ENCODE peak calls at places on chromosome 16, in seven cellular contexts. Z is Caco-2, U is ovary, I is heart left ventricle, H is SJSA1, T is Peyer's patch, E is PC-9. C is an unnamed sample.

GRCh38 chr16:57600048-57600835 is 28.2 kb upstream of the ADGRG1 start:
- DNase-seq in Z (peak; percentile 84), U (no peak), I (peak; percentile 49), H (peak; percentile 14), T (peak; percentile 80), E (peak; percentile 74), C (no peak)

GRCh38 chr16:6573577-6573976 is 759.1 kb upstream of the RBFOX1 start:
- DNase-seq in Z (peak; percentile 35), U (no peak), I (no peak), H (no peak), T (peak; percentile 64), E (peak; percentile 8), C (no peak)

GRCh38 chr16:54080524-54081008 is 206.0 kb downstream of the IRX3 start:
- DNase-seq in Z (no peak), U (no peak), I (no peak), H (peak; percentile 75), T (no peak), E (peak; percentile 50), C (peak; percentile 98)

GRCh38 chr16:81326971-81327370 is 12.2 kb downstream of the GAN start:
- DNase-seq in Z (no peak), U (no peak), I (no peak), H (no peak), T (no peak), E (no peak), C (no peak)

GRCh38 chr16:57500578-57501111 is 14.4 kb upstream of the DOK4 start:
- DNase-seq in Z (no peak), U (no peak), I (no peak), H (no peak), T (no peak), E (no peak), C (no peak)

GRCh38 chr16:61900482-61900881 is 135.8 kb downstream of the CDH8 start:
- DNase-seq in Z (no peak), U (no peak), I (no peak), H (no peak), T (no peak), E (no peak), C (no peak)

GRCh38 chr16:2982402-2982801 is 2.2 kb upstream of the PKMYT1 start:
- DNase-seq in Z (no peak), U (no peak), I (no peak), H (no peak), T (no peak), E (no peak), C (no peak)

GRCh38 chr16:75909746-75910145 is 183.5 kb upstream of the CPHXL start:
- DNase-seq in Z (no peak), U (no peak), I (no peak), H (no peak), T (no peak), E (no peak), C (no peak)

GRCh38 chr16:13798211-13798610 is 121.7 kb upstream of the ERCC4 start:
- DNase-seq in Z (no peak), U (no peak), I (no peak), H (no peak), T (no peak), E (no peak), C (no peak)

GRCh38 chr16:51431517-51432241 is 280.6 kb upstream of the SALL1 start:
- DNase-seq in Z (no peak), U (no peak), I (no peak), H (peak; percentile 91), T (peak; percentile 50), E (no peak), C (peak; percentile 97)

GRCh38 chr16:70380919-70381603 is 34.4 kb downstream of the DDX19A start:
- DNase-seq in Z (peak; percentile 99), U (peak; percentile 97), I (peak; percentile 97), H (peak; percentile 96), T (peak; percentile 99), E (peak; percentile 96), C (peak; percentile 93)

GRCh38 chr16:11755022-11755760 is 12.5 kb upstream of the TXNDC11 start:
- DNase-seq in Z (no peak), U (no peak), I (no peak), H (no peak), T (no peak), E (no peak), C (no peak)

GRCh38 chr16:4936991-4937781 is at the start of gene PPL:
- DNase-seq in Z (peak; percentile 96), U (peak; percentile 75), I (peak; percentile 62), H (no peak), T (peak; percentile 94), E (peak; percentile 100), C (no peak)

GRCh38 chr16:7482596-7483290 is 150.1 kb downstream of the RBFOX1 start:
- DNase-seq in Z (no peak), U (no peak), I (no peak), H (no peak), T (no peak), E (no peak), C (no peak)

GRCh38 chr16:7526736-7527135 is 194.1 kb downstream of the RBFOX1 start:
- DNase-seq in Z (no peak), U (no peak), I (no peak), H (no peak), T (no peak), E (no peak), C (no peak)

GRCh38 chr16:76573281-76573680 is 296.1 kb downstream of the CNTNAP4 start:
- DNase-seq in Z (no peak), U (no peak), I (no peak), H (no peak), T (no peak), E (no peak), C (no peak)

GRCh38 chr16:593807-594206 is 3.9 kb downstream of the RAB40C start:
- DNase-seq in Z (peak; percentile 28), U (no peak), I (no peak), H (no peak), T (no peak), E (no peak), C (no peak)
- H3K4me3 ChIP-seq in Z (no peak overlapping the region), U (no peak overlapping the region), I (no peak overlapping the region), H (no peak overlapping the region), T (no peak overlapping the region), E (peak overlapping the region; percentile 14), C (no peak overlapping the region)

GRCh38 chr16:48365601-48366164 is 19.5 kb downstream of the SIAH1 start:
- DNase-seq in Z (peak; percentile 87), U (peak; percentile 89), I (peak; percentile 90), H (peak; percentile 71), T (peak; percentile 94), E (peak; percentile 92), C (no peak)
- H3K4me3 ChIP-seq in Z (peak overlapping the region; percentile 54), U (peak overlapping the region; percentile 51), I (peak overlapping the region; percentile 69), H (peak overlapping the region; percentile 44), T (peak overlapping the region; percentile 52), E (peak overlapping the region; percentile 73), C (peak overlapping the region; percentile 53)

GRCh38 chr16:88442811-88443576 is 10.1 kb upstream of the ZFPM1 start:
- DNase-seq in Z (peak; percentile 83), U (peak; percentile 87), I (peak; percentile 76), H (peak; percentile 71), T (peak; percentile 88), E (peak; percentile 91), C (no peak)

GRCh38 chr16:88440111-88440510 is 13.0 kb upstream of the ZFPM1 start:
- DNase-seq in Z (no peak), U (no peak), I (no peak), H (no peak), T (no peak), E (no peak), C (no peak)

GRCh38 chr16:88440686-88441405 is 12.2 kb upstream of the ZFPM1 start:
- DNase-seq in Z (no peak), U (no peak), I (no peak), H (no peak), T (no peak), E (no peak), C (no peak)

GRCh38 chr16:88441460-88441859 is 11.6 kb upstream of the ZFPM1 start:
- DNase-seq in Z (no peak), U (no peak), I (no peak), H (no peak), T (no peak), E (no peak), C (no peak)

GRCh38 chr16:88442435-88442810 is 10.7 kb upstream of the ZFPM1 start:
- DNase-seq in Z (no peak), U (no peak), I (no peak), H (no peak), T (no peak), E (no peak), C (no peak)
- H3K4me3 ChIP-seq in Z (no peak overlapping the region), U (no peak overlapping the region), I (no peak overlapping the region), H (no peak overlapping the region), T (no peak overlapping the region), E (no peak overlapping the region), C (no peak overlapping the region)

DNA sequence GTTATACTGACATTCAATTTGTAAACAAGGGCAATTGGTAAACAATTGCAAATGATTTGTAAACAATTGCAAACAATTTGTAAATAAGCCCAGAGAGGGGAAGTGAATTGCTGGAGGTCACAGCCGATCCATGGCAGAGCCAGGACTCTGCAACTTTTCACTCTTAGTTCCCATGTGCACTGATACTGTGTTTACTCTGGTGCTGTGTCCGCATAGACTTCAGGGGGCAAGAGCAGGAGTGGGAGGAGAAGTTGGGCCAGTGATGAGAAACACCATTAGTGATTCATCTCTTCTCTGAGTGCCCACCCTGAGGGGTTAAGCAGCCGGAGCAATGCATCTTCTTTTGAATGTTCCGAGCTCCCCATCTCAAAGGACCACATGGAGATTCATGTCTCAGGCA is 14.0 kb downstream of the SCNN1G start:
- DNase-seq in Z (no peak), U (no peak), I (no peak), H (no peak), T (no peak), E (no peak), C (no peak)
- H3K4me3 ChIP-seq in Z (no peak overlapping the region), U (no peak overlapping the region), I (no peak overlapping the region), H (no peak overlapping the region), T (no peak overlapping the region), E (no peak overlapping the region), C (no peak overlapping the region)

GRCh38 chr16:424033-424622 is 1.3 kb upstream of the RAB11FIP3 start:
- DNase-seq in Z (no peak), U (peak; percentile 65), I (peak; percentile 77), H (peak; percentile 88), T (peak; percentile 69), E (peak; percentile 66), C (peak; percentile 97)
- H3K4me3 ChIP-seq in Z (peak overlapping the region; percentile 50), U (peak overlapping the region; percentile 58), I (peak overlapping the region; percentile 85), H (peak overlapping the region; percentile 52), T (no peak overlapping the region), E (peak overlapping the region; percentile 68), C (peak overlapping the region; percentile 60)

C was measured in astrocyte of the cerebellum.